ENCODE peak calls at places on chromosomes 2 and 18, in seven cellular contexts. One of them, this sample, is unnamed.

GRCh38 chr2:39140322-39140847 is 19.5 kb upstream of the SOS1 start:
- DNase-seq in CD8-positive, alpha-beta memory T cell: no peak
- DNase-seq in CD8-positive, alpha-beta T cell: no peak
- DNase-seq in neural progenitor cell: no peak
- DNase-seq in hepatic stellate cell: no peak
- DNase-seq in T follicular helper cell: no peak
- DNase-seq in Caki2: no peak
- DNase-seq in this sample: no peak

GRCh38 chr2:95260028-95261023 is 13.9 kb upstream of the PROM2 start:
- DNase-seq in T follicular helper cell: no peak
- DNase-seq in hepatic stellate cell: no peak
- DNase-seq in Caki2: no peak
- DNase-seq in CD8-positive, alpha-beta memory T cell: no peak
- DNase-seq in CD8-positive, alpha-beta T cell: no peak
- DNase-seq in neural progenitor cell: no peak
- DNase-seq in this sample: no peak

GRCh38 chr2:238502088-238502810 is 75.5 kb downstream of the ASB1 start:
- DNase-seq in neural progenitor cell: no peak
- DNase-seq in Caki2: no peak
- DNase-seq in hepatic stellate cell: no peak
- DNase-seq in CD8-positive, alpha-beta memory T cell: no peak
- DNase-seq in CD8-positive, alpha-beta T cell: no peak
- DNase-seq in T follicular helper cell: no peak
- DNase-seq in this sample: no peak

GRCh38 chr18:59627414-59627813 is 69.8 kb downstream of the CCBE1 start:
- DNase-seq in CD8-positive, alpha-beta memory T cell: no peak
- DNase-seq in neural progenitor cell: no peak
- DNase-seq in CD8-positive, alpha-beta T cell: no peak
- DNase-seq in hepatic stellate cell: no peak
- DNase-seq in Caki2: no peak
- DNase-seq in T follicular helper cell: no peak
- DNase-seq in this sample: no peak

GRCh38 chr2:224122542-224122941 is 83.5 kb upstream of the SERPINE2 start:
- DNase-seq in CD8-positive, alpha-beta T cell: no peak
- DNase-seq in T follicular helper cell: no peak
- DNase-seq in hepatic stellate cell: no peak
- DNase-seq in CD8-positive, alpha-beta memory T cell: no peak
- DNase-seq in neural progenitor cell: no peak
- DNase-seq in Caki2: no peak
- DNase-seq in this sample: no peak

GRCh38 chr2:3238951-3239841 is 138.4 kb downstream of the EIPR1 start:
- DNase-seq in T follicular helper cell: no peak
- DNase-seq in Caki2: no peak
- DNase-seq in neural progenitor cell: no peak
- DNase-seq in hepatic stellate cell: no peak
- DNase-seq in CD8-positive, alpha-beta T cell: peak
- DNase-seq in CD8-positive, alpha-beta memory T cell: peak
- DNase-seq in this sample: no peak

GRCh38 chr2:12549641-12550040 is 167.1 kb upstream of the TRIB2 start:
- DNase-seq in CD8-positive, alpha-beta T cell: no peak
- DNase-seq in hepatic stellate cell: no peak
- DNase-seq in T follicular helper cell: no peak
- DNase-seq in Caki2: no peak
- DNase-seq in neural progenitor cell: no peak
- DNase-seq in CD8-positive, alpha-beta memory T cell: no peak
- DNase-seq in this sample: no peak

GRCh38 chr2:128237911-128238697 is 80.6 kb downstream of the HS6ST1 start:
- DNase-seq in T follicular helper cell: no peak
- DNase-seq in neural progenitor cell: no peak
- DNase-seq in hepatic stellate cell: no peak
- DNase-seq in Caki2: no peak
- DNase-seq in CD8-positive, alpha-beta memory T cell: no peak
- DNase-seq in CD8-positive, alpha-beta T cell: peak
- DNase-seq in this sample: no peak

GRCh38 chr2:67036446-67036845 is 360.7 kb upstream of the ETAA1 start:
- DNase-seq in Caki2: no peak
- DNase-seq in T follicular helper cell: no peak
- DNase-seq in CD8-positive, alpha-beta T cell: no peak
- DNase-seq in neural progenitor cell: no peak
- DNase-seq in CD8-positive, alpha-beta memory T cell: no peak
- DNase-seq in hepatic stellate cell: no peak
- DNase-seq in this sample: no peak

GRCh38 chr2:134128746-134129145 is 125.1 kb upstream of the MGAT5 start:
- DNase-seq in Caki2: no peak
- DNase-seq in CD8-positive, alpha-beta memory T cell: no peak
- DNase-seq in CD8-positive, alpha-beta T cell: no peak
- DNase-seq in T follicular helper cell: no peak
- DNase-seq in neural progenitor cell: no peak
- DNase-seq in hepatic stellate cell: no peak
- DNase-seq in this sample: no peak

GRCh38 chr2:24827321-24828261 is 34.4 kb downstream of the CENPO start:
- DNase-seq in hepatic stellate cell: peak
- DNase-seq in T follicular helper cell: peak
- DNase-seq in Caki2: peak
- DNase-seq in neural progenitor cell: peak
- DNase-seq in CD8-positive, alpha-beta T cell: peak
- DNase-seq in CD8-positive, alpha-beta memory T cell: peak
- DNase-seq in this sample: peak

GRCh38 chr2:183063083-183063482 is 15.5 kb upstream of the DUSP19 start:
- DNase-seq in neural progenitor cell: no peak
- DNase-seq in CD8-positive, alpha-beta T cell: no peak
- DNase-seq in Caki2: no peak
- DNase-seq in hepatic stellate cell: peak
- DNase-seq in CD8-positive, alpha-beta memory T cell: no peak
- DNase-seq in T follicular helper cell: no peak
- DNase-seq in this sample: no peak

GRCh38 chr2:151973901-151974199 is 125.0 kb downstream of the CACNB4 start:
- DNase-seq in Caki2: no peak
- DNase-seq in T follicular helper cell: no peak
- DNase-seq in CD8-positive, alpha-beta T cell: no peak
- DNase-seq in hepatic stellate cell: no peak
- DNase-seq in CD8-positive, alpha-beta memory T cell: no peak
- DNase-seq in neural progenitor cell: peak
- DNase-seq in this sample: no peak

GRCh38 chr2:105644174-105644980 is 100.3 kb upstream of the NCK2 start:
- DNase-seq in hepatic stellate cell: no peak
- DNase-seq in Caki2: no peak
- DNase-seq in CD8-positive, alpha-beta T cell: no peak
- DNase-seq in CD8-positive, alpha-beta memory T cell: no peak
- DNase-seq in T follicular helper cell: no peak
- DNase-seq in neural progenitor cell: no peak
- DNase-seq in this sample: no peak

GRCh38 chr18:74929110-74929509 is 279.8 kb downstream of the PTGR3 start:
- DNase-seq in CD8-positive, alpha-beta T cell: no peak
- DNase-seq in CD8-positive, alpha-beta memory T cell: no peak
- DNase-seq in Caki2: no peak
- DNase-seq in neural progenitor cell: no peak
- DNase-seq in hepatic stellate cell: no peak
- DNase-seq in T follicular helper cell: no peak
- DNase-seq in this sample: no peak

GRCh38 chr2:133573771-133574170 is 5.5 kb upstream of the NCKAP5 start:
- DNase-seq in hepatic stellate cell: no peak
- DNase-seq in neural progenitor cell: no peak
- DNase-seq in Caki2: no peak
- DNase-seq in CD8-positive, alpha-beta T cell: no peak
- DNase-seq in T follicular helper cell: no peak
- DNase-seq in CD8-positive, alpha-beta memory T cell: no peak
- DNase-seq in this sample: no peak

GRCh38 chr2:2175381-2176090 is 155.5 kb downstream of the MYT1L start:
- DNase-seq in T follicular helper cell: no peak
- DNase-seq in neural progenitor cell: peak
- DNase-seq in hepatic stellate cell: no peak
- DNase-seq in CD8-positive, alpha-beta memory T cell: no peak
- DNase-seq in CD8-positive, alpha-beta T cell: no peak
- DNase-seq in Caki2: no peak
- DNase-seq in this sample: no peak

GRCh38 chr2:172556284-172557033 is 569 bp downstream of the PDK1 start:
- DNase-seq in CD8-positive, alpha-beta T cell: peak
- DNase-seq in neural progenitor cell: peak
- DNase-seq in CD8-positive, alpha-beta memory T cell: peak
- DNase-seq in hepatic stellate cell: peak
- DNase-seq in Caki2: peak
- DNase-seq in T follicular helper cell: peak
- DNase-seq in this sample: peak

GRCh38 chr2:232574674-232575403 is 24.4 kb downstream of the EIF4E2 start:
- DNase-seq in CD8-positive, alpha-beta memory T cell: no peak
- DNase-seq in T follicular helper cell: no peak
- DNase-seq in hepatic stellate cell: no peak
- DNase-seq in neural progenitor cell: no peak
- DNase-seq in Caki2: no peak
- DNase-seq in CD8-positive, alpha-beta T cell: no peak
- DNase-seq in this sample: no peak

GRCh38 chr2:219615036-219615435 is 12.4 kb upstream of the SLC4A3 start:
- DNase-seq in T follicular helper cell: no peak
- DNase-seq in neural progenitor cell: no peak
- DNase-seq in CD8-positive, alpha-beta T cell: no peak
- DNase-seq in CD8-positive, alpha-beta memory T cell: no peak
- DNase-seq in Caki2: no peak
- DNase-seq in hepatic stellate cell: no peak
- DNase-seq in this sample: no peak

This sample was measured in T-cell.